ENCODE peak calls at places on chromosomes 12 and 14, in eight cellular contexts. One of them, this sample, is unnamed. For H3K36me3, the result is how much of the 10 kb centered on the place peaks cover.

GRCh38 chr12:124784871-124785572 is 78.6 kb downstream of the SCARB1 start:
- DNase-seq in body of pancreas: no peak
- DNase-seq in ovary: no peak
- DNase-seq in adrenal gland: no peak
- DNase-seq in SK-N-SH: no peak
- DNase-seq in neural progenitor cell: no peak
- DNase-seq in HepG2: no peak
- DNase-seq in astrocyte: no peak
- DNase-seq in this sample: no peak

GRCh38 chr14:60670994-60671393 is 21.7 kb upstream of the SIX1 start:
- DNase-seq in adrenal gland: no peak
- DNase-seq in SK-N-SH: no peak
- DNase-seq in ovary: no peak
- DNase-seq in neural progenitor cell: no peak
- DNase-seq in astrocyte: no peak
- DNase-seq in HepG2: no peak
- DNase-seq in body of pancreas: no peak
- DNase-seq in this sample: no peak

GRCh38 chr14:103128631-103129300 is 5.5 kb downstream of the TNFAIP2 start:
- DNase-seq in astrocyte: no peak
- DNase-seq in body of pancreas: peak
- DNase-seq in neural progenitor cell: no peak
- DNase-seq in adrenal gland: peak
- DNase-seq in HepG2: no peak
- DNase-seq in SK-N-SH: peak
- DNase-seq in ovary: no peak
- DNase-seq in this sample: no peak

GRCh38 chr14:47705683-47706082 is 30.3 kb upstream of the MDGA2 start:
- DNase-seq in ovary: no peak
- DNase-seq in SK-N-SH: no peak
- DNase-seq in adrenal gland: no peak
- DNase-seq in body of pancreas: no peak
- DNase-seq in astrocyte: no peak
- DNase-seq in HepG2: peak
- DNase-seq in neural progenitor cell: no peak
- DNase-seq in this sample: no peak

GRCh38 chr12:76646366-76646765 is 86.8 kb upstream of the OSBPL8 start:
- DNase-seq in neural progenitor cell: no peak
- DNase-seq in astrocyte: no peak
- DNase-seq in HepG2: no peak
- DNase-seq in adrenal gland: no peak
- DNase-seq in ovary: no peak
- DNase-seq in SK-N-SH: no peak
- DNase-seq in body of pancreas: no peak
- DNase-seq in this sample: no peak

GRCh38 chr12:109461846-109462766 is 15.0 kb downstream of the KCTD10 start:
- DNase-seq in SK-N-SH: peak
- DNase-seq in astrocyte: peak
- DNase-seq in neural progenitor cell: peak
- DNase-seq in adrenal gland: peak
- DNase-seq in ovary: peak
- DNase-seq in HepG2: peak
- DNase-seq in body of pancreas: peak
- DNase-seq in this sample: no peak

GRCh38 chr14:26427059-26427458 is 170.8 kb downstream of the NOVA1 start:
- DNase-seq in astrocyte: peak
- DNase-seq in body of pancreas: no peak
- DNase-seq in neural progenitor cell: no peak
- DNase-seq in HepG2: no peak
- DNase-seq in SK-N-SH: no peak
- DNase-seq in ovary: no peak
- DNase-seq in adrenal gland: peak
- DNase-seq in this sample: no peak

GRCh38 chr12:125114365-125115141 is 49.3 kb downstream of the AACS start:
- DNase-seq in adrenal gland: no peak
- DNase-seq in SK-N-SH: no peak
- DNase-seq in ovary: no peak
- DNase-seq in body of pancreas: no peak
- DNase-seq in neural progenitor cell: no peak
- DNase-seq in astrocyte: no peak
- DNase-seq in HepG2: no peak
- DNase-seq in this sample: no peak

GRCh38 chr14:30541318-30541717 is 17.6 kb upstream of the G2E3 start:
- DNase-seq in HepG2: no peak
- DNase-seq in ovary: no peak
- DNase-seq in body of pancreas: no peak
- DNase-seq in SK-N-SH: no peak
- DNase-seq in neural progenitor cell: no peak
- DNase-seq in adrenal gland: no peak
- DNase-seq in astrocyte: no peak
- DNase-seq in this sample: no peak

GRCh38 chr12:86741531-86741930 is 485.3 kb upstream of the MGAT4C start:
- DNase-seq in HepG2: no peak
- DNase-seq in astrocyte: no peak
- DNase-seq in ovary: no peak
- DNase-seq in neural progenitor cell: no peak
- DNase-seq in SK-N-SH: no peak
- DNase-seq in body of pancreas: no peak
- DNase-seq in adrenal gland: no peak
- DNase-seq in this sample: no peak

GRCh38 chr12:46893429-46893828 is 67.6 kb upstream of the SLC38A4 start:
- DNase-seq in body of pancreas: no peak
- DNase-seq in ovary: no peak
- DNase-seq in adrenal gland: no peak
- DNase-seq in neural progenitor cell: no peak
- DNase-seq in astrocyte: no peak
- DNase-seq in SK-N-SH: no peak
- DNase-seq in HepG2: no peak
- DNase-seq in this sample: no peak

GRCh38 chr12:89768586-89769482 is 60.2 kb upstream of the ATP2B1 start:
- DNase-seq in neural progenitor cell: no peak
- DNase-seq in SK-N-SH: no peak
- DNase-seq in HepG2: peak
- DNase-seq in astrocyte: peak
- DNase-seq in ovary: no peak
- DNase-seq in body of pancreas: no peak
- DNase-seq in adrenal gland: no peak
- DNase-seq in this sample: no peak

GRCh38 chr12:103841690-103842584 is 903 bp upstream of the NT5DC3 start:
- DNase-seq in HepG2: peak
- DNase-seq in adrenal gland: peak
- DNase-seq in body of pancreas: peak
- DNase-seq in neural progenitor cell: no peak
- DNase-seq in SK-N-SH: no peak
- DNase-seq in ovary: peak
- DNase-seq in astrocyte: peak
- DNase-seq in this sample: no peak

GRCh38 chr12:60279224-60279623 is 683.4 kb downstream of the SLC16A7 start:
- DNase-seq in astrocyte: peak
- DNase-seq in HepG2: no peak
- DNase-seq in adrenal gland: no peak
- DNase-seq in SK-N-SH: no peak
- DNase-seq in neural progenitor cell: no peak
- DNase-seq in body of pancreas: no peak
- DNase-seq in ovary: no peak
- DNase-seq in this sample: no peak

GRCh38 chr14:100121643-100122480 is 37.6 kb downstream of the DEGS2 start:
- DNase-seq in body of pancreas: no peak
- DNase-seq in astrocyte: no peak
- DNase-seq in adrenal gland: no peak
- DNase-seq in HepG2: no peak
- DNase-seq in ovary: no peak
- DNase-seq in neural progenitor cell: no peak
- DNase-seq in SK-N-SH: no peak
- DNase-seq in this sample: peak

GRCh38 chr12:48132826-48133225 is 13.7 kb downstream of the PFKM start:
- DNase-seq in adrenal gland: no peak
- DNase-seq in body of pancreas: no peak
- DNase-seq in SK-N-SH: no peak
- DNase-seq in ovary: no peak
- DNase-seq in astrocyte: no peak
- DNase-seq in HepG2: no peak
- DNase-seq in neural progenitor cell: no peak
- DNase-seq in this sample: no peak
- H3K36me3 ChIP-seq in adrenal gland: under half
- H3K36me3 ChIP-seq in body of pancreas: under half
- H3K36me3 ChIP-seq in SK-N-SH: under half
- H3K36me3 ChIP-seq in ovary: under half
- H3K36me3 ChIP-seq in astrocyte: half or more
- H3K36me3 ChIP-seq in HepG2: under half
- H3K36me3 ChIP-seq in neural progenitor cell: under half
- H3K36me3 ChIP-seq in this sample: half or more

GRCh38 chr14:88189040-88189839 is 133.8 kb downstream of the KCNK10 start:
- DNase-seq in body of pancreas: peak
- DNase-seq in adrenal gland: peak
- DNase-seq in SK-N-SH: peak
- DNase-seq in neural progenitor cell: peak
- DNase-seq in HepG2: peak
- DNase-seq in astrocyte: peak
- DNase-seq in ovary: peak
- DNase-seq in this sample: peak
- TF ChIP-seq CTCF in body of pancreas: peak
- TF ChIP-seq CTCF in adrenal gland: peak
- TF ChIP-seq CTCF in SK-N-SH: peak
- TF ChIP-seq CTCF in neural progenitor cell: peak
- TF ChIP-seq CTCF in HepG2: peak
- TF ChIP-seq CTCF in astrocyte: peak
- TF ChIP-seq CTCF in ovary: peak
- TF ChIP-seq CTCF in this sample: peak

GRCh38 chr14:56181666-56182065 is 63.5 kb downstream of the PELI2 start:
- DNase-seq in HepG2: no peak
- DNase-seq in ovary: no peak
- DNase-seq in body of pancreas: peak
- DNase-seq in adrenal gland: no peak
- DNase-seq in astrocyte: no peak
- DNase-seq in neural progenitor cell: no peak
- DNase-seq in SK-N-SH: no peak
- DNase-seq in this sample: no peak
- H3K36me3 ChIP-seq in HepG2: under half
- H3K36me3 ChIP-seq in ovary: under half
- H3K36me3 ChIP-seq in body of pancreas: under half
- H3K36me3 ChIP-seq in adrenal gland: under half
- H3K36me3 ChIP-seq in astrocyte: under half
- H3K36me3 ChIP-seq in neural progenitor cell: under half
- H3K36me3 ChIP-seq in SK-N-SH: under half
- H3K36me3 ChIP-seq in this sample: under half

DNA sequence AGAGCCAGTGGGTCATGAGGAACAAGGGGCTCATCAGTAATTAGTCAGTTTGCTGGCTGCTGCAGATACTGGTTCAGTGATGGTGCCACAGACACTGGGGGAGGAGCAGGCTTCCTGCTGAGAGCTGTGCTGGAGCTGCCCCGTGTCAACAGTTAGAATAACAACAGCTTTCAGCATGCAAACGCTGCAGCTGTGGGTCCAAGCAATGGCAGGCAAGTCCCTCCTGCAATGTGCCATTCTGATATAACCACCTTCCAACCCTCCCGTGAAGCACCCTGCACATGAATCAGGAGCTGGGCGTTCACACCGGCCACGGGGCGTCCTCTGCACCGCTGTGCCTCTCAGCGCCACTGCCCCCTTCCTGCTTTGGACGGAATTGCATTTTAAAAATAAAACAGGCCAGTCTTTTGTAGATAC is 258.4 kb upstream of the SFSWAP start:
- DNase-seq in SK-N-SH: no peak
- DNase-seq in neural progenitor cell: peak
- DNase-seq in adrenal gland: no peak
- DNase-seq in HepG2: peak
- DNase-seq in body of pancreas: peak
- DNase-seq in astrocyte: no peak
- DNase-seq in ovary: no peak
- DNase-seq in this sample: peak
- TF ChIP-seq CTCF in SK-N-SH: no peak
- TF ChIP-seq CTCF in neural progenitor cell: peak
- TF ChIP-seq CTCF in adrenal gland: no peak
- TF ChIP-seq CTCF in HepG2: peak
- TF ChIP-seq CTCF in body of pancreas: peak
- TF ChIP-seq CTCF in astrocyte: no peak
- TF ChIP-seq CTCF in ovary: no peak
- TF ChIP-seq CTCF in this sample: peak

GRCh38 chr12:113187588-113187987 is 2.1 kb downstream of the RITA1 start:
- DNase-seq in body of pancreas: no peak
- DNase-seq in neural progenitor cell: no peak
- DNase-seq in adrenal gland: no peak
- DNase-seq in astrocyte: no peak
- DNase-seq in SK-N-SH: no peak
- DNase-seq in HepG2: no peak
- DNase-seq in ovary: no peak
- DNase-seq in this sample: no peak

GRCh38 chr12:113190761-113191160 is 5.2 kb downstream of the RITA1 start:
- DNase-seq in HepG2: peak
- DNase-seq in ovary: no peak
- DNase-seq in adrenal gland: no peak
- DNase-seq in body of pancreas: no peak
- DNase-seq in astrocyte: peak
- DNase-seq in SK-N-SH: peak
- DNase-seq in neural progenitor cell: peak
- DNase-seq in this sample: peak

GRCh38 chr12:113191236-113191635 is 5.7 kb downstream of the RITA1 start:
- DNase-seq in SK-N-SH: no peak
- DNase-seq in ovary: no peak
- DNase-seq in body of pancreas: no peak
- DNase-seq in astrocyte: no peak
- DNase-seq in HepG2: no peak
- DNase-seq in adrenal gland: no peak
- DNase-seq in neural progenitor cell: no peak
- DNase-seq in this sample: no peak

GRCh38 chr12:113186666-113187325 is 1.3 kb downstream of the RITA1 start:
- DNase-seq in neural progenitor cell: no peak
- DNase-seq in SK-N-SH: no peak
- DNase-seq in body of pancreas: no peak
- DNase-seq in adrenal gland: peak
- DNase-seq in astrocyte: no peak
- DNase-seq in ovary: no peak
- DNase-seq in HepG2: no peak
- DNase-seq in this sample: no peak

GRCh38 chr12:113189361-113189760 is 3.8 kb downstream of the RITA1 start:
- DNase-seq in astrocyte: no peak
- DNase-seq in ovary: no peak
- DNase-seq in HepG2: no peak
- DNase-seq in body of pancreas: no peak
- DNase-seq in SK-N-SH: no peak
- DNase-seq in neural progenitor cell: no peak
- DNase-seq in adrenal gland: no peak
- DNase-seq in this sample: no peak
- H3K36me3 ChIP-seq in astrocyte: under half
- H3K36me3 ChIP-seq in ovary: under half
- H3K36me3 ChIP-seq in HepG2: under half
- H3K36me3 ChIP-seq in body of pancreas: under half
- H3K36me3 ChIP-seq in SK-N-SH: under half
- H3K36me3 ChIP-seq in neural progenitor cell: under half
- H3K36me3 ChIP-seq in adrenal gland: under half
- H3K36me3 ChIP-seq in this sample: under half